ENCODE peak calls at places on chromosomes 4 and X, in seven cellular contexts. U is mesenchymal stem cell, L is cardiac muscle cell, R is dorsolateral prefrontal cortex, A is SJSA1, B is sigmoid colon, E is WERI-Rb-1. D is an unnamed sample.
A peak's percentile ranks its signal among the peaks of the same experiment; 100 is the strongest.

GRCh38 chrX:154436290-154436596 is 711 bp upstream of the GDI1 start:
- DNase-seq in B (no peak), U (no peak), R (no peak), L (no peak), E (no peak), A (no peak), D (no peak)

GRCh38 chr4:184163813-184164212 is 53.9 kb downstream of the ENPP6 start:
- DNase-seq in E (peak; percentile 88), B (no peak), A (no peak), R (peak; percentile 32), U (peak; percentile 44), L (peak; percentile 85), D (no peak)

GRCh38 chrX:64580035-64580434 is 184.8 kb upstream of the MTMR8 start:
- DNase-seq in L (no peak), R (no peak), B (no peak), A (no peak), U (no peak), E (no peak), D (no peak)

GRCh38 chr4:15963568-15963967 is 593 bp upstream of the FGFBP2 start:
- DNase-seq in B (no peak), E (no peak), R (no peak), L (no peak), U (no peak), A (no peak), D (peak; percentile 51)

GRCh38 chr4:188025476-188025875 is 29.9 kb downstream of the ZFP42 start:
- DNase-seq in L (no peak), U (no peak), E (no peak), B (no peak), A (no peak), R (no peak), D (no peak)

GRCh38 chrX:151985955-151986354 is 11.5 kb upstream of the GABRE start:
- DNase-seq in B (no peak), L (no peak), A (peak; percentile 36), U (peak; percentile 16), R (no peak), E (no peak), D (no peak)

GRCh38 chr4:20916106-20916505 is 215.8 kb downstream of the PACRGL start:
- DNase-seq in E (no peak), A (no peak), U (no peak), L (no peak), R (no peak), B (no peak), D (peak; percentile 19)

GRCh38 chr4:41751325-41752061 is 3.0 kb upstream of the PHOX2B start:
- DNase-seq in L (no peak), B (no peak), A (no peak), E (no peak), R (no peak), U (no peak), D (no peak)

GRCh38 chrX:93428497-93428896 is 244.9 kb downstream of the NAP1L3 start:
- DNase-seq in R (no peak), U (no peak), E (no peak), A (no peak), B (no peak), L (no peak), D (no peak)

GRCh38 chr4:177128306-177128705 is 181.4 kb upstream of the NEIL3 start:
- DNase-seq in E (no peak), R (no peak), U (peak; percentile 48), L (no peak), A (no peak), B (no peak), D (no peak)

GRCh38 chrX:130287071-130287770 is 18.5 kb upstream of the ZNF280C start:
- DNase-seq in E (no peak), B (no peak), L (no peak), A (no peak), R (no peak), U (no peak), D (no peak)

GRCh38 chr4:48102303-48102702 is 31.7 kb downstream of the TXK start:
- DNase-seq in A (no peak), L (no peak), B (no peak), U (no peak), E (no peak), R (no peak), D (no peak)

GRCh38 chrX:131783555-131784338 is 239.4 kb upstream of the STK26 start:
- DNase-seq in E (peak; percentile 77), L (no peak), U (no peak), A (no peak), R (peak; percentile 74), B (peak; percentile 90), D (no peak)

GRCh38 chr4:74237425-74237966 is 70.8 kb upstream of the EPGN start:
- DNase-seq in A (no peak), E (no peak), B (no peak), R (no peak), U (no peak), L (no peak), D (no peak)

GRCh38 chr4:122700178-122700725 is 32.3 kb upstream of the BBS12 start:
- DNase-seq in A (no peak), E (no peak), B (peak; percentile 89), R (no peak), L (peak; percentile 30), U (peak; percentile 31), D (no peak)

GRCh38 chr4:8917868-8918783 is 46.5 kb upstream of the HMX1 start:
- DNase-seq in B (peak; percentile 65), L (peak; percentile 70), A (peak; percentile 42), U (no peak), E (peak; percentile 84), R (peak; percentile 44), D (peak; percentile 39)

GRCh38 chrX:47218280-47218919 is at the start of gene CDK16:
- DNase-seq in A (peak; percentile 93), E (peak; percentile 82), B (peak; percentile 91), U (peak; percentile 81), R (peak; percentile 83), L (peak; percentile 86), D (peak; percentile 89)

GRCh38 chrX:3712080-3712869 is 1.2 kb downstream of the PRKX start:
- DNase-seq in U (peak; percentile 35), B (peak; percentile 58), L (peak; percentile 18), E (peak; percentile 19), R (no peak), A (no peak), D (no peak)

GRCh38 chr4:122882830-122883229 is 39.6 kb downstream of the NUDT6 start:
- DNase-seq in L (no peak), A (no peak), R (no peak), B (no peak), E (no peak), U (no peak), D (no peak)

GRCh38 chr4:24578364-24578763 is 6.0 kb downstream of the DHX15 start:
- DNase-seq in B (no peak), R (no peak), E (no peak), U (no peak), A (no peak), L (no peak), D (no peak)

GRCh38 chr4:23932935-23933334 is 43.1 kb upstream of the PPARGC1A start:
- DNase-seq in B (no peak), E (no peak), U (no peak), A (peak; percentile 35), L (no peak), R (no peak), D (no peak)

GRCh38 chrX:15906544-15906943 is 51.9 kb upstream of the AP1S2 start:
- DNase-seq in R (peak; percentile 14), B (no peak), L (no peak), A (peak; percentile 1), E (no peak), U (peak; percentile 7), D (no peak)

GRCh38 chrX:15908891-15909290 is 54.3 kb upstream of the AP1S2 start:
- DNase-seq in B (no peak), R (no peak), A (no peak), L (no peak), U (no peak), E (no peak), D (no peak)

GRCh38 chrX:15913161-15913560 is 58.5 kb upstream of the AP1S2 start:
- DNase-seq in B (no peak), E (peak; percentile 14), L (no peak), A (no peak), U (no peak), R (peak; percentile 23), D (no peak)

GRCh38 chrX:15911729-15912550 is 57.3 kb upstream of the AP1S2 start:
- DNase-seq in E (no peak), L (no peak), R (no peak), B (no peak), U (no peak), A (no peak), D (no peak)

GRCh38 chrX:15909605-15910004 is 55.0 kb upstream of the AP1S2 start:
- DNase-seq in R (no peak), B (no peak), A (no peak), L (no peak), U (no peak), E (no peak), D (no peak)
- H3K4me3 ChIP-seq in R (no peak overlapping the region), B (no peak overlapping the region), A (no peak overlapping the region), L (no peak overlapping the region), U (no peak overlapping the region), E (no peak overlapping the region), D (no peak overlapping the region)

DNA sequence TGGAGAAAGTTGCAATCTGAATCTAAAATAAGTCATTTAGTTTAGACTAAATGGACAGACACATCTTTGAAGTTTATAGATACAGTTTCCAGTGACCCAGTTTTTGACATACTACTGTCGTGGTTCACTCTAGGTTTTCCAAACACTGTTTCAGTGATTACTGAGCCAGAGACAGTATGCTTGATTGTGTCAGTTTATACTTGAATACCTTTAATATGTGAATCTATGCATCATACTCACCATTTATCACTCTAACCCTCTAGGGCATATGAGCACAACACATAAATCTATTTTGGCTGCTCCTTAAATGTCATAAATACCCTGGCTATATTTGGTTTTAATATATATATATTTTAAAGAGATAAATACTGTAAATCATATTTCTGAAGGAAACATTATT is 173.5 kb downstream of the GRID2 start:
- DNase-seq in U (no peak), L (no peak), R (no peak), B (no peak), A (no peak), E (no peak), D (no peak)
- H3K27ac ChIP-seq in U (no peak overlapping the region), L (no peak overlapping the region), R (no peak overlapping the region), B (no peak overlapping the region), A (no peak overlapping the region), E (no peak overlapping the region), D (no peak overlapping the region)

DNA sequence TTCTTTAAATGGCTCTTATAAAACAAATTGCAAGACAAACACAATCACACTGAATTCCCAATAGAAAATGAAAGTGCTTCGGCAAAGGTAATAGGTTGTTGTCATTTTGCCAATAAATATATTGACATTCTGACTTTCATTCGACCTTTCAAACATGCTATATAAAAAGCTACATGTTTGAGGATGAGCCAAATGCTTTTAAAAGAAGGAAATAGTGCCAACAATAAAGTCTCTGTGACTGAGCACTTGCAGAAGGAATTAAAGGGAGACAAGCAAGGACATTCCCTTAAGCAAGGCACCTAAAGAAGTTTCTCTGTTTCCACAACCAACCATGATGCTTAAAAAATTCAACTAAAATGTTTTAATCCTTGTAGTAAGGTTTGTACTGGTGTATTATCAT is 389.9 kb downstream of the PDGFC start:
- DNase-seq in E (no peak), U (no peak), A (no peak), R (no peak), L (no peak), B (no peak), D (no peak)
- H3K4me3 ChIP-seq in E (no peak overlapping the region), U (no peak overlapping the region), A (peak overlapping the region; percentile 6), R (no peak overlapping the region), L (no peak overlapping the region), B (no peak overlapping the region), D (no peak overlapping the region)

DNA sequence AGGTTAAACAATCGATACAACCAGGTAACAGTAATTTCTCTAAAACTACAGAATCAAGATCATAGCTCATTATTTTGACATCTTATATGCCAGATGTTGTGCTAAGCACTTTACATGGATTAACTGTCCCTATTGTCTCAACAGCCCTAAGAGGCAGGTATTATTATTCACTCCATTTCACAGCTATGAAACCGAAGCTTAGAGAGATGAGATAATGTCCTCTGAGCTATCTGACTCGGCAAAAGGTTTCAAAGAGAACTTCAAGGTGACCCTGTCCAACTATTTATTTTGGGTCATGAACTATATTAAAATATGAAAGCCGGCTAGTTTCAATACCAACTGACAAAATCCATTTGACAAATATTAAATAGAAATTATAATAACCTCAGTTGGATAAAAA is 10.3 kb downstream of the SLC25A5 start:
- DNase-seq in B (no peak), A (no peak), U (no peak), R (no peak), E (no peak), L (no peak), D (no peak)
- H3K27ac ChIP-seq in B (no peak overlapping the region), A (no peak overlapping the region), U (no peak overlapping the region), R (no peak overlapping the region), E (no peak overlapping the region), L (no peak overlapping the region), D (no peak overlapping the region)

D was measured in CD8-positive, alpha-beta memory T cell.